ENCODE peak calls at places on chromosomes 1 and 21, in nine cellular contexts. X, V, A, S, E, B, T, U and G are unnamed samples.

GRCh38 chr1:59054172-59054571 is 242.7 kb upstream of the FGGY start:
- DNase-seq in A (no peak), S (no peak), V (no peak), T (no peak), X (no peak), U (no peak), E (no peak), B (no peak), G (no peak)

GRCh38 chr1:169586395-169587255 is at the start of gene F5:
- DNase-seq in V (peak), T (peak), U (peak), E (peak), B (peak), X (peak), S (peak), A (peak), G (peak)

GRCh38 chr1:14987829-14988603 is 165.5 kb upstream of the TMEM51 start:
- DNase-seq in A (no peak), T (no peak), X (no peak), V (no peak), E (no peak), B (peak), S (peak), U (no peak), G (no peak)

GRCh38 chr1:113903496-113904291 is 905 bp downstream of the AP4B1 start:
- DNase-seq in U (no peak), B (no peak), E (no peak), S (no peak), A (no peak), T (no peak), X (no peak), V (no peak), G (no peak)

GRCh38 chr1:89598450-89599331 is 34.2 kb upstream of the LRRC8C start:
- DNase-seq in S (no peak), V (peak), T (peak), U (no peak), A (no peak), B (peak), E (no peak), X (no peak), G (no peak)

GRCh38 chr1:53600486-53600885 is 138.5 kb downstream of the GLIS1 start:
- DNase-seq in S (no peak), T (no peak), B (no peak), A (no peak), X (no peak), U (no peak), E (no peak), V (no peak), G (no peak)

GRCh38 chr1:26285366-26286063 is 5.6 kb downstream of the SH3BGRL3 start:
- DNase-seq in X (peak), U (no peak), S (no peak), T (no peak), V (peak), E (no peak), A (no peak), B (no peak), G (no peak)

GRCh38 chr1:22362626-22363402 is 88.8 kb upstream of the ZBTB40 start:
- DNase-seq in V (no peak), E (no peak), S (no peak), A (no peak), X (no peak), B (no peak), T (no peak), U (no peak), G (no peak)

GRCh38 chr21:38976900-38977299 is 171.2 kb downstream of the ETS2 start:
- DNase-seq in X (no peak), S (no peak), T (no peak), U (no peak), B (no peak), A (no peak), V (no peak), E (no peak), G (no peak)

GRCh38 chr1:33086384-33086850 is 5.5 kb downstream of the AZIN2 start:
- DNase-seq in T (peak), B (peak), U (peak), S (peak), V (peak), X (peak), A (peak), E (peak), G (no peak)

GRCh38 chr1:43978551-43979260 is at the start of gene B4GALT2:
- DNase-seq in B (no peak), V (no peak), A (no peak), E (peak), S (peak), X (no peak), U (peak), T (no peak), G (peak)

GRCh38 chr1:155974208-155975165 is 3.9 kb downstream of the ARHGEF2 start:
- DNase-seq in E (no peak), A (no peak), B (no peak), V (no peak), T (no peak), S (no peak), X (no peak), U (no peak), G (no peak)

GRCh38 chr1:17439250-17440073 is at the start of gene RCC2:
- DNase-seq in B (peak), V (peak), E (peak), X (peak), S (peak), T (peak), U (peak), A (no peak), G (peak)
- TF ChIP-seq CTCF in B (no peak), V (peak), E (no peak), X (peak), S (no peak), T (no peak), U (peak), A (no peak), G (peak)

GRCh38 chr1:8598060-8598724 is 219.2 kb downstream of the RERE start:
- DNase-seq in E (no peak), T (peak), S (peak), V (peak), B (peak), A (no peak), U (no peak), X (peak), G (no peak)
- TF ChIP-seq CTCF in E (no peak), T (peak), S (peak), V (no peak), B (peak), A (no peak), U (peak), X (peak), G (peak)

DNA sequence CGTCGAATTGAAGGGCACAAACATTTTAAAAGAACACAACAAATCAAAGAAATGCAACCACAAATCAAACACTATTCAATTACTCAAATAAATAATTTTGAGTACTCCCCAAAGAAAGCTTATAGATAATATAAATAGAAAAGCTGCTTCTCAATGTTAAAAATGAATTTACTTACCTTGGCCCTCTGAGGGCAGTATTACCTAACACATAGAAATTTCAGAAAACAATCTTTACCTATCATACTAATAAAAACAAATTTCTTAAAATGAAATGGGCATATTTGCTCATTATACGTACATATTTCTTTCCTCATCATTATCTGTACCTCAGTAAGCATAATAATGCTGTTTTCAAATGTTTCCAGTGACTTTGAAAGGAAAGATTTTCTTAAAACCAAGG is 141.8 kb downstream of the AKT3 start:
- DNase-seq in E (no peak), V (no peak), S (no peak), U (no peak), B (peak), A (no peak), T (peak), X (no peak), G (no peak)
- TF ChIP-seq CTCF in E (no peak), V (peak), S (peak), U (peak), B (peak), A (no peak), T (peak), X (no peak), G (peak)

GRCh38 chr1:167197692-167198091 is 23.0 kb upstream of the POU2F1 start:
- DNase-seq in A (no peak), U (no peak), X (no peak), S (no peak), B (no peak), T (no peak), V (no peak), E (no peak), G (no peak)
- TF ChIP-seq CTCF in A (no peak), U (no peak), X (no peak), S (no peak), B (no peak), T (no peak), V (no peak), E (no peak), G (no peak)

GRCh38 chr1:8317647-8318360 is at the start of gene SLC45A1:
- DNase-seq in A (peak), B (peak), X (peak), T (peak), V (peak), U (peak), S (peak), E (peak), G (peak)
- TF ChIP-seq CTCF in A (no peak), B (no peak), X (no peak), T (no peak), V (no peak), U (no peak), S (no peak), E (no peak), G (peak)

GRCh38 chr1:56576880-56577858 is 2.2 kb downstream of the PLPP3 start:
- DNase-seq in B (peak), T (peak), U (no peak), V (peak), E (no peak), S (no peak), X (no peak), A (no peak), G (no peak)

GRCh38 chr1:56578664-56578962 is 750 bp downstream of the PLPP3 start:
- DNase-seq in V (no peak), U (no peak), A (no peak), T (no peak), B (no peak), S (no peak), X (no peak), E (no peak), G (no peak)

GRCh38 chr1:56580771-56581170 is 1.4 kb upstream of the PLPP3 start:
- DNase-seq in V (no peak), A (no peak), S (no peak), U (no peak), X (no peak), B (no peak), T (no peak), E (no peak), G (no peak)

GRCh38 chr1:56577859-56578663 is 1.3 kb downstream of the PLPP3 start:
- DNase-seq in E (peak), V (peak), A (no peak), B (peak), T (peak), X (peak), U (peak), S (peak), G (peak)

DNA sequence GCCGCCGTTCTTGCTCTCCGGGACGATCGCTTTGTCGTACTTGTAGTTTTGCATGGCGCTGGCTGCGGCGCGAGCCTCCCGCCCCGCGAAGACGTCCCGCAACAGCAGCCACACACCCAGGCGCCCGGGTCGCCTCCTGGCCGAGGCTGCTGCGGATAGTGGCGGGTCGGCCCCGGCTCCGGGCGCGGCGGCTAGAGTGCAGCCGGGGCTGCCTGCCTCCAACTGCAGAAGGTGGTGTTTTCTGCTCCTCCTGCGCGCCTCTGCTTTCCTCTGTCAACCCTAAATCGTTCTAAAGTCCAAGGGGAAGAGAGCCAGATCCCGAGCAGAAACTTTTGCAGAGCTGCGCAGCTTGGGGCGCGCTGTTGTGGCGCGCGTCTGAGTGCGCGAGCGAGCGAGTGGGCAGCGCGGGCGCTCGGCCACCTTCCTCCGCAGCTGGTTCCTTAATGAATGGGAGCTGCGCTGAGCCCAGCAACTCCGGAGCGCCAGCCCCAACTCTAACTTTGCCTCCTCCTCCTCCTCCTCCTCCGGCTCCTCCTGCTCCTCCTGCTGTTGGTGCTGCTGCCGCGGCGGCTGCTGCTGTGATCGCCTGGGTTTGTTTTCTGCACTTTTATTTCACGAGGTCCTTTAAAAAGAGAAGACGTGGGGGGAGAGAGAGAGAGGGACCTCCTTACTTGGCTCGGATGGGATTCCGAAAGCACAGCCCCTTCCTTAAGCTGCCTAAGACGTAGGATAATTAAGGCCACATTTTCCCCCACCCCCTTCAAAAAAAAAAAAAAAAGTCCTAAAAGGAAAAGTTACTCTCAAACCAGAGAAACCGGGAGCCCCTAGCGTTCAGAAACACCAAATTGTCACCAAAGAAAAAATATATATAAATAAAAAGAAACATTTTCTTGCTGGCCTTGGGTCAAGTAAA is at the start of gene PLPP3:
- DNase-seq in U (peak), S (peak), A (peak), E (peak), V (peak), B (peak), T (peak), X (peak), G (peak)
- TF ChIP-seq CTCF in U (peak), S (peak), A (no peak), E (no peak), V (peak), B (peak), T (peak), X (peak), G (peak)

DNA sequence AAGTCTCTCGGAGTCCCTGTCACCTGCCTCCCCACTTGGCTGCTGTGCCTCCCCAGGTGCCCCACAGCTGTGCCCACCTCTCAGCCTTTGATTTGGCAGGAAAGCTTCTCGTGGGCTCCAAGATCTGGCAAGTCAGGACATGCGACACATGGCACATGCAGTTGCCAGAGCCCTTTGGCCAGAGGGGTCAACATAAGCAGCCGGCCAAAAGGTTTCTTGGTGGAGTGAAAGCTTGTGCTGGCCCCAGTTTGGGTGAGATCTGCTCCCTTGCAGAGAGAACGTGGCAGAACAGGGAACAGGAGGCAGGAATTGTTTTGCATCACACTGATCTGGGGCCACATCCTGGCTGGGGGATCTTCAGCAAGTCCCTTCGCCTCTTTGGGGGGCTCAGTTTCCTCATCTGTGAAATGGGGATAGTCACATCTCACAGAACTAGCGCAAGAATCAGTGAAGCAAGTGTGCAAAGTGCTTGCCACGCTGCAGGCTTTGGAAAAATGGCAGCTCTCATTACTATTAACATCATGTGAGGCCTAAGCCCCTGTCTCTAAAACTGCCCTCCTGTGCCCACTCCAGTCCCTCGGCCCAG is 232.6 kb downstream of the TRABD2B start:
- DNase-seq in X (peak), T (no peak), A (no peak), E (no peak), S (no peak), U (peak), V (no peak), B (no peak), G (no peak)
- TF ChIP-seq CTCF in X (no peak), T (no peak), A (no peak), E (no peak), S (no peak), U (no peak), V (no peak), B (no peak), G (no peak)

GRCh38 chr1:67367370-67368345 is 60.0 kb downstream of the IL12RB2 start:
- DNase-seq in B (peak), X (peak), S (peak), T (peak), A (peak), E (no peak), V (peak), U (peak), G (no peak)
- TF ChIP-seq CTCF in B (peak), X (no peak), S (peak), T (peak), A (no peak), E (no peak), V (no peak), U (peak), G (no peak)